ENCODE peak calls at places on chromosomes 6 and 20, in six cellular contexts. One of them, this sample, is unnamed.
A peak's percentile ranks its signal among the peaks of the same experiment; 100 is the strongest.

GRCh38 chr20:40160151-40160550 is 528.9 kb downstream of the MAFB start:
- DNase-seq in HTR-8/SVneo: peak; percentile 6
- DNase-seq in psoas muscle: peak; percentile 15
- DNase-seq in lung: peak; percentile 48
- DNase-seq in left ventricle myocardium superior: peak; percentile 38
- DNase-seq in NCI-H187: peak; percentile 9
- DNase-seq in this sample: no peak

GRCh38 chr20:35871311-35871771 is 83.0 kb downstream of the SCAND1 start:
- DNase-seq in psoas muscle: no peak
- DNase-seq in lung: no peak
- DNase-seq in HTR-8/SVneo: peak; percentile 52
- DNase-seq in left ventricle myocardium superior: peak; percentile 38
- DNase-seq in NCI-H187: no peak
- DNase-seq in this sample: no peak

GRCh38 chr6:135922170-135922569 is 70.7 kb downstream of the PDE7B start:
- DNase-seq in HTR-8/SVneo: peak; percentile 59
- DNase-seq in NCI-H187: no peak
- DNase-seq in left ventricle myocardium superior: no peak
- DNase-seq in lung: no peak
- DNase-seq in psoas muscle: no peak
- DNase-seq in this sample: peak; percentile 84

GRCh38 chr20:51318058-51318960 is 224.2 kb downstream of the NFATC2 start:
- DNase-seq in NCI-H187: no peak
- DNase-seq in lung: peak; percentile 46
- DNase-seq in psoas muscle: no peak
- DNase-seq in HTR-8/SVneo: peak; percentile 43
- DNase-seq in left ventricle myocardium superior: peak; percentile 47
- DNase-seq in this sample: no peak

GRCh38 chr6:11625302-11625701 is 87.8 kb downstream of the TMEM170B start:
- DNase-seq in lung: no peak
- DNase-seq in NCI-H187: no peak
- DNase-seq in psoas muscle: no peak
- DNase-seq in left ventricle myocardium superior: no peak
- DNase-seq in HTR-8/SVneo: no peak
- DNase-seq in this sample: no peak

GRCh38 chr6:77025824-77026223 is 437.5 kb downstream of the HTR1B start:
- DNase-seq in lung: no peak
- DNase-seq in HTR-8/SVneo: no peak
- DNase-seq in NCI-H187: no peak
- DNase-seq in psoas muscle: no peak
- DNase-seq in left ventricle myocardium superior: no peak
- DNase-seq in this sample: no peak

GRCh38 chr20:48813930-48814546 is 13.8 kb downstream of the PREX1 start:
- DNase-seq in left ventricle myocardium superior: no peak
- DNase-seq in lung: no peak
- DNase-seq in NCI-H187: no peak
- DNase-seq in psoas muscle: no peak
- DNase-seq in HTR-8/SVneo: no peak
- DNase-seq in this sample: no peak

GRCh38 chr6:149134531-149134933 is 183.0 kb upstream of the TAB2 start:
- DNase-seq in NCI-H187: no peak
- DNase-seq in left ventricle myocardium superior: no peak
- DNase-seq in lung: no peak
- DNase-seq in HTR-8/SVneo: no peak
- DNase-seq in psoas muscle: no peak
- DNase-seq in this sample: no peak

GRCh38 chr20:32537657-32538525 is 47.2 kb downstream of the NOL4L start:
- DNase-seq in psoas muscle: no peak
- DNase-seq in left ventricle myocardium superior: peak; percentile 2
- DNase-seq in HTR-8/SVneo: no peak
- DNase-seq in NCI-H187: no peak
- DNase-seq in lung: no peak
- DNase-seq in this sample: no peak

GRCh38 chr6:122649701-122650100 is 39.5 kb downstream of the PKIB start:
- DNase-seq in NCI-H187: no peak
- DNase-seq in lung: no peak
- DNase-seq in HTR-8/SVneo: no peak
- DNase-seq in left ventricle myocardium superior: no peak
- DNase-seq in psoas muscle: no peak
- DNase-seq in this sample: no peak

GRCh38 chr20:51286758-51287157 is 255.8 kb downstream of the NFATC2 start:
- DNase-seq in NCI-H187: no peak
- DNase-seq in lung: no peak
- DNase-seq in left ventricle myocardium superior: no peak
- DNase-seq in psoas muscle: no peak
- DNase-seq in HTR-8/SVneo: no peak
- DNase-seq in this sample: no peak

GRCh38 chr6:113449051-113449450 is 408.1 kb upstream of the MARCKS start:
- DNase-seq in psoas muscle: no peak
- DNase-seq in HTR-8/SVneo: no peak
- DNase-seq in lung: no peak
- DNase-seq in NCI-H187: no peak
- DNase-seq in left ventricle myocardium superior: no peak
- DNase-seq in this sample: no peak

GRCh38 chr6:125787791-125788190 is 3.0 kb upstream of the NCOA7 start:
- DNase-seq in psoas muscle: no peak
- DNase-seq in left ventricle myocardium superior: no peak
- DNase-seq in NCI-H187: no peak
- DNase-seq in HTR-8/SVneo: peak; percentile 47
- DNase-seq in lung: no peak
- DNase-seq in this sample: peak; percentile 44

GRCh38 chr20:53917145-53918009 is 153.0 kb downstream of the BCAS1 start:
- DNase-seq in left ventricle myocardium superior: peak; percentile 62
- DNase-seq in psoas muscle: peak; percentile 47
- DNase-seq in NCI-H187: no peak
- DNase-seq in lung: no peak
- DNase-seq in HTR-8/SVneo: no peak
- DNase-seq in this sample: peak; percentile 61

GRCh38 chr6:33717857-33718552 is 6.5 kb upstream of the UQCC2 start:
- DNase-seq in lung: no peak
- DNase-seq in left ventricle myocardium superior: no peak
- DNase-seq in HTR-8/SVneo: no peak
- DNase-seq in NCI-H187: no peak
- DNase-seq in psoas muscle: no peak
- DNase-seq in this sample: no peak

GRCh38 chr6:2132416-2132815 is 113.0 kb downstream of the GMDS start:
- DNase-seq in psoas muscle: no peak
- DNase-seq in NCI-H187: no peak
- DNase-seq in left ventricle myocardium superior: no peak
- DNase-seq in lung: no peak
- DNase-seq in HTR-8/SVneo: no peak
- DNase-seq in this sample: no peak

GRCh38 chr6:43951063-43951755 is 176.0 kb downstream of the MRPL14 start:
- DNase-seq in lung: peak; percentile 60
- DNase-seq in left ventricle myocardium superior: peak; percentile 81
- DNase-seq in NCI-H187: no peak
- DNase-seq in HTR-8/SVneo: no peak
- DNase-seq in psoas muscle: peak; percentile 61
- DNase-seq in this sample: no peak

GRCh38 chr6:15280023-15280422 is 34.2 kb downstream of the JARID2 start:
- DNase-seq in psoas muscle: no peak
- DNase-seq in left ventricle myocardium superior: no peak
- DNase-seq in lung: no peak
- DNase-seq in HTR-8/SVneo: no peak
- DNase-seq in NCI-H187: no peak
- DNase-seq in this sample: peak; percentile 12

GRCh38 chr6:116564296-116564695 is 7.0 kb upstream of the RWDD1 start:
- DNase-seq in lung: no peak
- DNase-seq in HTR-8/SVneo: no peak
- DNase-seq in left ventricle myocardium superior: no peak
- DNase-seq in NCI-H187: no peak
- DNase-seq in psoas muscle: no peak
- DNase-seq in this sample: peak; percentile 83

GRCh38 chr6:22098623-22099022 is 198.2 kb downstream of the PRL start:
- DNase-seq in NCI-H187: no peak
- DNase-seq in HTR-8/SVneo: no peak
- DNase-seq in lung: no peak
- DNase-seq in psoas muscle: no peak
- DNase-seq in left ventricle myocardium superior: no peak
- DNase-seq in this sample: no peak

GRCh38 chr6:42551202-42551601 is 12.6 kb upstream of the UBR2 start:
- DNase-seq in HTR-8/SVneo: no peak
- DNase-seq in left ventricle myocardium superior: no peak
- DNase-seq in psoas muscle: no peak
- DNase-seq in lung: no peak
- DNase-seq in NCI-H187: no peak
- DNase-seq in this sample: no peak

GRCh38 chr6:43184268-43184985 is 2.4 kb downstream of the CUL9 start:
- DNase-seq in lung: no peak
- DNase-seq in left ventricle myocardium superior: no peak
- DNase-seq in NCI-H187: no peak
- DNase-seq in psoas muscle: no peak
- DNase-seq in HTR-8/SVneo: no peak
- DNase-seq in this sample: no peak

GRCh38 chr6:151869345-151869744 is 61.9 kb downstream of the ESR1 start:
- DNase-seq in psoas muscle: no peak
- DNase-seq in left ventricle myocardium superior: no peak
- DNase-seq in lung: no peak
- DNase-seq in HTR-8/SVneo: no peak
- DNase-seq in NCI-H187: no peak
- DNase-seq in this sample: no peak

GRCh38 chr20:63295846-63296245 is 2.9 kb downstream of the COL20A1 start:
- DNase-seq in NCI-H187: no peak
- DNase-seq in HTR-8/SVneo: no peak
- DNase-seq in psoas muscle: no peak
- DNase-seq in lung: no peak
- DNase-seq in left ventricle myocardium superior: no peak
- DNase-seq in this sample: no peak

GRCh38 chr20:4869290-4870193 is 131.8 kb downstream of the SLC23A2 start:
- DNase-seq in HTR-8/SVneo: no peak
- DNase-seq in lung: no peak
- DNase-seq in psoas muscle: no peak
- DNase-seq in NCI-H187: no peak
- DNase-seq in left ventricle myocardium superior: no peak
- DNase-seq in this sample: no peak

GRCh38 chr6:4573958-4574481 is 202.2 kb upstream of the CDYL start:
- DNase-seq in left ventricle myocardium superior: no peak
- DNase-seq in NCI-H187: no peak
- DNase-seq in lung: no peak
- DNase-seq in HTR-8/SVneo: no peak
- DNase-seq in psoas muscle: no peak
- DNase-seq in this sample: no peak

GRCh38 chr6:35089216-35089934 is 51.8 kb downstream of the TCP11 start:
- DNase-seq in psoas muscle: no peak
- DNase-seq in lung: no peak
- DNase-seq in NCI-H187: no peak
- DNase-seq in left ventricle myocardium superior: no peak
- DNase-seq in HTR-8/SVneo: no peak
- DNase-seq in this sample: no peak

GRCh38 chr20:37239026-37239451 is 22.6 kb downstream of the GHRH start:
- DNase-seq in HTR-8/SVneo: no peak
- DNase-seq in psoas muscle: no peak
- DNase-seq in left ventricle myocardium superior: no peak
- DNase-seq in NCI-H187: no peak
- DNase-seq in lung: no peak
- DNase-seq in this sample: no peak

GRCh38 chr6:109671721-109672120 is 19.3 kb downstream of the AK9 start:
- DNase-seq in HTR-8/SVneo: peak; percentile 19
- DNase-seq in psoas muscle: no peak
- DNase-seq in left ventricle myocardium superior: no peak
- DNase-seq in NCI-H187: no peak
- DNase-seq in lung: no peak
- DNase-seq in this sample: peak; percentile 41

GRCh38 chr6:136035378-136036070 is 184.0 kb downstream of the PDE7B start:
- DNase-seq in left ventricle myocardium superior: no peak
- DNase-seq in HTR-8/SVneo: no peak
- DNase-seq in psoas muscle: no peak
- DNase-seq in lung: no peak
- DNase-seq in NCI-H187: no peak
- DNase-seq in this sample: peak; percentile 46

GRCh38 chr6:54910326-54910952 is 63.9 kb downstream of the FAM83B start:
- DNase-seq in left ventricle myocardium superior: no peak
- DNase-seq in HTR-8/SVneo: no peak
- DNase-seq in psoas muscle: no peak
- DNase-seq in NCI-H187: no peak
- DNase-seq in lung: no peak
- DNase-seq in this sample: no peak

GRCh38 chr6:70586114-70586513 is 19.4 kb downstream of the SDHAF4 start:
- DNase-seq in left ventricle myocardium superior: no peak
- DNase-seq in HTR-8/SVneo: no peak
- DNase-seq in psoas muscle: no peak
- DNase-seq in lung: no peak
- DNase-seq in NCI-H187: no peak
- DNase-seq in this sample: no peak

GRCh38 chr20:3235661-3236324 is 3.2 kb downstream of the SLC4A11 start:
- DNase-seq in left ventricle myocardium superior: no peak
- DNase-seq in psoas muscle: no peak
- DNase-seq in NCI-H187: no peak
- DNase-seq in HTR-8/SVneo: no peak
- DNase-seq in lung: no peak
- DNase-seq in this sample: no peak

GRCh38 chr6:53793318-53793975 is 1.4 kb upstream of the LRRC1 start:
- DNase-seq in left ventricle myocardium superior: peak; percentile 42
- DNase-seq in HTR-8/SVneo: peak; percentile 69
- DNase-seq in NCI-H187: peak; percentile 29
- DNase-seq in psoas muscle: peak; percentile 20
- DNase-seq in lung: peak; percentile 75
- DNase-seq in this sample: peak; percentile 32

GRCh38 chr6:103000686-103001085 is 1607.2 kb downstream of the GRIK2 start:
- DNase-seq in left ventricle myocardium superior: no peak
- DNase-seq in lung: no peak
- DNase-seq in HTR-8/SVneo: no peak
- DNase-seq in psoas muscle: no peak
- DNase-seq in NCI-H187: no peak
- DNase-seq in this sample: no peak

GRCh38 chr6:139370047-139370706 is 4.3 kb downstream of the CITED2 start:
- DNase-seq in NCI-H187: no peak
- DNase-seq in lung: no peak
- DNase-seq in HTR-8/SVneo: no peak
- DNase-seq in psoas muscle: no peak
- DNase-seq in left ventricle myocardium superior: no peak
- DNase-seq in this sample: peak; percentile 82

GRCh38 chr6:107569456-107569855 is 79.5 kb downstream of the SOBP start:
- DNase-seq in psoas muscle: no peak
- DNase-seq in left ventricle myocardium superior: no peak
- DNase-seq in HTR-8/SVneo: no peak
- DNase-seq in NCI-H187: no peak
- DNase-seq in lung: no peak
- DNase-seq in this sample: no peak

GRCh38 chr6:81553246-81553645 is 199.2 kb downstream of the TENT5A start:
- DNase-seq in HTR-8/SVneo: no peak
- DNase-seq in psoas muscle: no peak
- DNase-seq in left ventricle myocardium superior: no peak
- DNase-seq in lung: no peak
- DNase-seq in NCI-H187: no peak
- DNase-seq in this sample: no peak